ENCODE peak calls at places on chromosome 21, in ten cellular contexts. One of them, this sample, is unnamed.

GRCh38 chr21:38503588-38503987 is 5.3 kb upstream of the ERG start:
- DNase-seq in activated CD4-positive, alpha-beta T cell treated with anti-CD3 and anti-CD28 coated beads, Interleukin-2, amount 10 ng/mL, durations not matched to agents 24 days and 14 days: no peak
- DNase-seq in glutamatergic neuron: no peak
- DNase-seq in astrocyte of the hippocampus: peak; percentile 81
- DNase-seq in stimulated activated CD4-positive, alpha-beta T cell treated with anti-CD3 and anti-CD28 coated beads, TNF-alpha, amount 100 ng/mL, for 4 hours: no peak
- DNase-seq in right lobe of liver: no peak
- DNase-seq in heart left ventricle: no peak
- DNase-seq in stimulated activated CD8-positive, alpha-beta memory T cell treated with anti-CD3 and anti-CD28 coated beads, Interleukin-4, amount 100 ng/mL, for 1 hour: no peak
- DNase-seq in PC-9: no peak
- DNase-seq in AG04450: no peak
- DNase-seq in this sample: no peak

GRCh38 chr21:18164933-18165332 is 79.7 kb upstream of the CHODL start:
- DNase-seq in glutamatergic neuron: no peak
- DNase-seq in AG04450: no peak
- DNase-seq in activated CD4-positive, alpha-beta T cell treated with anti-CD3 and anti-CD28 coated beads, Interleukin-2, amount 10 ng/mL, durations not matched to agents 24 days and 14 days: no peak
- DNase-seq in PC-9: no peak
- DNase-seq in right lobe of liver: no peak
- DNase-seq in heart left ventricle: no peak
- DNase-seq in stimulated activated CD8-positive, alpha-beta memory T cell treated with anti-CD3 and anti-CD28 coated beads, Interleukin-4, amount 100 ng/mL, for 1 hour: no peak
- DNase-seq in astrocyte of the hippocampus: no peak
- DNase-seq in stimulated activated CD4-positive, alpha-beta T cell treated with anti-CD3 and anti-CD28 coated beads, TNF-alpha, amount 100 ng/mL, for 4 hours: no peak
- DNase-seq in this sample: no peak

GRCh38 chr21:29018540-29018939 is 609 bp downstream of the RWDD2B start:
- DNase-seq in right lobe of liver: no peak
- DNase-seq in stimulated activated CD4-positive, alpha-beta T cell treated with anti-CD3 and anti-CD28 coated beads, TNF-alpha, amount 100 ng/mL, for 4 hours: no peak
- DNase-seq in AG04450: no peak
- DNase-seq in glutamatergic neuron: no peak
- DNase-seq in astrocyte of the hippocampus: peak; percentile 4
- DNase-seq in PC-9: no peak
- DNase-seq in heart left ventricle: no peak
- DNase-seq in stimulated activated CD8-positive, alpha-beta memory T cell treated with anti-CD3 and anti-CD28 coated beads, Interleukin-4, amount 100 ng/mL, for 1 hour: no peak
- DNase-seq in activated CD4-positive, alpha-beta T cell treated with anti-CD3 and anti-CD28 coated beads, Interleukin-2, amount 10 ng/mL, durations not matched to agents 24 days and 14 days: no peak
- DNase-seq in this sample: no peak

GRCh38 chr21:27366846-27367245 is 400.0 kb upstream of the ADAMTS5 start:
- DNase-seq in astrocyte of the hippocampus: no peak
- DNase-seq in PC-9: no peak
- DNase-seq in stimulated activated CD8-positive, alpha-beta memory T cell treated with anti-CD3 and anti-CD28 coated beads, Interleukin-4, amount 100 ng/mL, for 1 hour: no peak
- DNase-seq in stimulated activated CD4-positive, alpha-beta T cell treated with anti-CD3 and anti-CD28 coated beads, TNF-alpha, amount 100 ng/mL, for 4 hours: no peak
- DNase-seq in right lobe of liver: no peak
- DNase-seq in activated CD4-positive, alpha-beta T cell treated with anti-CD3 and anti-CD28 coated beads, Interleukin-2, amount 10 ng/mL, durations not matched to agents 24 days and 14 days: no peak
- DNase-seq in glutamatergic neuron: no peak
- DNase-seq in AG04450: no peak
- DNase-seq in heart left ventricle: no peak
- DNase-seq in this sample: no peak

GRCh38 chr21:46498335-46499050 is 39.8 kb downstream of the DIP2A start:
- DNase-seq in astrocyte of the hippocampus: peak; percentile 21
- DNase-seq in activated CD4-positive, alpha-beta T cell treated with anti-CD3 and anti-CD28 coated beads, Interleukin-2, amount 10 ng/mL, durations not matched to agents 24 days and 14 days: no peak
- DNase-seq in heart left ventricle: no peak
- DNase-seq in PC-9: no peak
- DNase-seq in glutamatergic neuron: no peak
- DNase-seq in AG04450: no peak
- DNase-seq in right lobe of liver: no peak
- DNase-seq in stimulated activated CD8-positive, alpha-beta memory T cell treated with anti-CD3 and anti-CD28 coated beads, Interleukin-4, amount 100 ng/mL, for 1 hour: no peak
- DNase-seq in stimulated activated CD4-positive, alpha-beta T cell treated with anti-CD3 and anti-CD28 coated beads, TNF-alpha, amount 100 ng/mL, for 4 hours: no peak
- DNase-seq in this sample: no peak

GRCh38 chr21:43287974-43288755 is 119.4 kb downstream of the CRYAA start:
- DNase-seq in astrocyte of the hippocampus: no peak
- DNase-seq in AG04450: no peak
- DNase-seq in heart left ventricle: no peak
- DNase-seq in activated CD4-positive, alpha-beta T cell treated with anti-CD3 and anti-CD28 coated beads, Interleukin-2, amount 10 ng/mL, durations not matched to agents 24 days and 14 days: no peak
- DNase-seq in glutamatergic neuron: no peak
- DNase-seq in stimulated activated CD8-positive, alpha-beta memory T cell treated with anti-CD3 and anti-CD28 coated beads, Interleukin-4, amount 100 ng/mL, for 1 hour: no peak
- DNase-seq in stimulated activated CD4-positive, alpha-beta T cell treated with anti-CD3 and anti-CD28 coated beads, TNF-alpha, amount 100 ng/mL, for 4 hours: no peak
- DNase-seq in PC-9: peak; percentile 76
- DNase-seq in right lobe of liver: peak; percentile 78
- DNase-seq in this sample: no peak

GRCh38 chr21:35217504-35218060 is 168.5 kb upstream of the RUNX1 start:
- DNase-seq in stimulated activated CD4-positive, alpha-beta T cell treated with anti-CD3 and anti-CD28 coated beads, TNF-alpha, amount 100 ng/mL, for 4 hours: no peak
- DNase-seq in AG04450: no peak
- DNase-seq in activated CD4-positive, alpha-beta T cell treated with anti-CD3 and anti-CD28 coated beads, Interleukin-2, amount 10 ng/mL, durations not matched to agents 24 days and 14 days: no peak
- DNase-seq in glutamatergic neuron: no peak
- DNase-seq in stimulated activated CD8-positive, alpha-beta memory T cell treated with anti-CD3 and anti-CD28 coated beads, Interleukin-4, amount 100 ng/mL, for 1 hour: no peak
- DNase-seq in right lobe of liver: no peak
- DNase-seq in heart left ventricle: no peak
- DNase-seq in PC-9: peak; percentile 100
- DNase-seq in astrocyte of the hippocampus: peak; percentile 87
- DNase-seq in this sample: no peak

GRCh38 chr21:41877901-41878830 is 978 bp downstream of the PRDM15 start:
- DNase-seq in astrocyte of the hippocampus: peak; percentile 67
- DNase-seq in PC-9: no peak
- DNase-seq in heart left ventricle: no peak
- DNase-seq in stimulated activated CD8-positive, alpha-beta memory T cell treated with anti-CD3 and anti-CD28 coated beads, Interleukin-4, amount 100 ng/mL, for 1 hour: no peak
- DNase-seq in stimulated activated CD4-positive, alpha-beta T cell treated with anti-CD3 and anti-CD28 coated beads, TNF-alpha, amount 100 ng/mL, for 4 hours: peak; percentile 22
- DNase-seq in activated CD4-positive, alpha-beta T cell treated with anti-CD3 and anti-CD28 coated beads, Interleukin-2, amount 10 ng/mL, durations not matched to agents 24 days and 14 days: peak; percentile 83
- DNase-seq in right lobe of liver: no peak
- DNase-seq in AG04450: no peak
- DNase-seq in glutamatergic neuron: peak; percentile 44
- DNase-seq in this sample: no peak

GRCh38 chr21:44887807-44888580 is 14.5 kb upstream of the PTTG1IP start:
- DNase-seq in stimulated activated CD8-positive, alpha-beta memory T cell treated with anti-CD3 and anti-CD28 coated beads, Interleukin-4, amount 100 ng/mL, for 1 hour: no peak
- DNase-seq in activated CD4-positive, alpha-beta T cell treated with anti-CD3 and anti-CD28 coated beads, Interleukin-2, amount 10 ng/mL, durations not matched to agents 24 days and 14 days: no peak
- DNase-seq in right lobe of liver: peak; percentile 72
- DNase-seq in astrocyte of the hippocampus: no peak
- DNase-seq in AG04450: no peak
- DNase-seq in PC-9: no peak
- DNase-seq in heart left ventricle: no peak
- DNase-seq in stimulated activated CD4-positive, alpha-beta T cell treated with anti-CD3 and anti-CD28 coated beads, TNF-alpha, amount 100 ng/mL, for 4 hours: no peak
- DNase-seq in glutamatergic neuron: peak; percentile 17
- DNase-seq in this sample: no peak

GRCh38 chr21:36641886-36642285 is 57.0 kb upstream of the SIM2 start:
- DNase-seq in glutamatergic neuron: no peak
- DNase-seq in right lobe of liver: no peak
- DNase-seq in activated CD4-positive, alpha-beta T cell treated with anti-CD3 and anti-CD28 coated beads, Interleukin-2, amount 10 ng/mL, durations not matched to agents 24 days and 14 days: no peak
- DNase-seq in PC-9: no peak
- DNase-seq in AG04450: no peak
- DNase-seq in stimulated activated CD8-positive, alpha-beta memory T cell treated with anti-CD3 and anti-CD28 coated beads, Interleukin-4, amount 100 ng/mL, for 1 hour: no peak
- DNase-seq in heart left ventricle: no peak
- DNase-seq in stimulated activated CD4-positive, alpha-beta T cell treated with anti-CD3 and anti-CD28 coated beads, TNF-alpha, amount 100 ng/mL, for 4 hours: no peak
- DNase-seq in astrocyte of the hippocampus: no peak
- DNase-seq in this sample: no peak

GRCh38 chr21:27636671-27637070 is 669.8 kb upstream of the ADAMTS5 start:
- DNase-seq in AG04450: no peak
- DNase-seq in heart left ventricle: no peak
- DNase-seq in PC-9: no peak
- DNase-seq in right lobe of liver: no peak
- DNase-seq in glutamatergic neuron: no peak
- DNase-seq in activated CD4-positive, alpha-beta T cell treated with anti-CD3 and anti-CD28 coated beads, Interleukin-2, amount 10 ng/mL, durations not matched to agents 24 days and 14 days: no peak
- DNase-seq in astrocyte of the hippocampus: no peak
- DNase-seq in stimulated activated CD8-positive, alpha-beta memory T cell treated with anti-CD3 and anti-CD28 coated beads, Interleukin-4, amount 100 ng/mL, for 1 hour: no peak
- DNase-seq in stimulated activated CD4-positive, alpha-beta T cell treated with anti-CD3 and anti-CD28 coated beads, TNF-alpha, amount 100 ng/mL, for 4 hours: no peak
- DNase-seq in this sample: no peak

This sample was measured in esophagus squamous epithelium.